ENCODE peak calls at places on chromosomes 7 and 10, in five cellular contexts. E is GM19239; N is stimulated activated CD8-positive, alpha-beta memory T cell treated with anti-CD3 and anti-CD28 coated beads, Interleukin-7, amount 100 ng/mL, for 24 hours; V is stimulated activated CD4-positive, alpha-beta T cell treated with anti-CD3 and anti-CD28 coated beads, Interleukin-1b, Interleukin-23, amount 100 ng/mL, for 24 hours; F is A172. R is an unnamed sample.
A peak's percentile ranks its signal among the peaks of the same experiment; 100 is the strongest.

GRCh38 chr7:34100661-34101060 is 195.3 kb downstream of the BMPER start:
- DNase-seq in E (no peak), N (no peak), V (no peak), F (no peak), R (no peak)

GRCh38 chr10:76649723-76650127 is 987.9 kb downstream of the KCNMA1 start:
- DNase-seq in E (no peak), N (no peak), V (no peak), F (peak; percentile 38), R (no peak)

GRCh38 chr10:11433657-11434056 is 177.8 kb downstream of the USP6NL start:
- DNase-seq in E (no peak), N (no peak), V (no peak), F (no peak), R (no peak)

GRCh38 chr7:148223130-148223529 is 367.4 kb upstream of the C7orf33 start:
- DNase-seq in E (no peak), N (no peak), V (no peak), F (no peak), R (no peak)

GRCh38 chr10:69766161-69766910 is 35.4 kb upstream of the COL13A1 start:
- DNase-seq in E (no peak), N (no peak), V (no peak), F (no peak), R (no peak)

GRCh38 chr10:90579602-90580242 is 278.1 kb downstream of the HTR7 start:
- DNase-seq in E (no peak), N (no peak), V (no peak), F (peak; percentile 45), R (no peak)

GRCh38 chr7:18843979-18844378 is 273.5 kb downstream of the TWIST1 start:
- DNase-seq in E (no peak), N (no peak), V (no peak), F (no peak), R (no peak)

GRCh38 chr7:10908600-10908999 is 65.1 kb upstream of the PHF14 start:
- DNase-seq in E (no peak), N (no peak), V (no peak), F (no peak), R (no peak)

GRCh38 chr10:90378524-90379076 is 479.2 kb downstream of the HTR7 start:
- DNase-seq in E (no peak), N (no peak), V (no peak), F (no peak), R (no peak)

GRCh38 chr10:117462424-117462792 is 80.1 kb upstream of the EMX2 start:
- DNase-seq in E (no peak), N (no peak), V (no peak), F (peak; percentile 62), R (no peak)

GRCh38 chr7:143372070-143372469 is 9.1 kb upstream of the ZYX start:
- DNase-seq in E (no peak), N (no peak), V (no peak), F (peak; percentile 81), R (no peak)

GRCh38 chr10:114631678-114632417 is 26.2 kb downstream of the ABLIM1 start:
- DNase-seq in E (peak; percentile 17), N (no peak), V (no peak), F (no peak), R (peak; percentile 53)

GRCh38 chr10:71963756-71964668 is at the start of gene CHST3:
- DNase-seq in E (no peak), N (no peak), V (no peak), F (peak; percentile 57), R (peak; percentile 43)

GRCh38 chr7:35513828-35514227 is 181.1 kb downstream of the HERPUD2 start:
- DNase-seq in E (no peak), N (no peak), V (no peak), F (peak; percentile 86), R (no peak)

GRCh38 chr7:148337995-148338747 is 252.4 kb upstream of the C7orf33 start:
- DNase-seq in E (no peak), N (no peak), V (no peak), F (no peak), R (no peak)

GRCh38 chr10:132942101-132942739 is at the start of gene CFAP46:
- DNase-seq in E (peak; percentile 50), N (no peak), V (no peak), F (peak; percentile 1), R (peak; percentile 71)

GRCh38 chr10:30396708-30397107 is 37.3 kb upstream of the MAP3K8 start:
- DNase-seq in E (no peak), N (no peak), V (no peak), F (no peak), R (no peak)

GRCh38 chr10:113162960-113163359 is 212.9 kb downstream of the TCF7L2 start:
- DNase-seq in E (no peak), N (no peak), V (no peak), F (no peak), R (no peak)

GRCh38 chr10:94524146-94524545 is 21.4 kb upstream of the HELLS start:
- DNase-seq in E (no peak), N (no peak), V (no peak), F (peak; percentile 89), R (no peak)

GRCh38 chr10:37684765-37685164 is 172.6 kb downstream of the ZNF248 start:
- DNase-seq in E (no peak), N (no peak), V (no peak), F (no peak), R (no peak)

GRCh38 chr7:47939425-47940036 is 8.7 kb downstream of the PKD1L1 start:
- DNase-seq in E (no peak), N (no peak), V (no peak), F (no peak), R (no peak)

GRCh38 chr10:15188629-15189028 is 20.1 kb upstream of the NMT2 start:
- DNase-seq in E (no peak), N (no peak), V (no peak), F (no peak), R (no peak)

GRCh38 chr7:51080622-51081269 is 235.9 kb downstream of the COBL start:
- DNase-seq in E (no peak), N (no peak), V (no peak), F (no peak), R (peak; percentile 26)

GRCh38 chr7:37224746-37225145 is 223.9 kb downstream of the ELMO1 start:
- DNase-seq in E (no peak), N (no peak), V (no peak), F (no peak), R (no peak)

GRCh38 chr7:610531-611280 is 91.1 kb upstream of the PDGFA start:
- DNase-seq in E (no peak), N (no peak), V (no peak), F (no peak), R (no peak)

GRCh38 chr7:127751723-127752448 is 99.9 kb downstream of the SND1 start:
- DNase-seq in E (no peak), N (no peak), V (no peak), F (no peak), R (no peak)

R was measured in neuronal stem cell.